ENCODE peak calls at places on chromosomes 16 and 17, in five cellular contexts. O, S, J, A and B are unnamed samples.
A peak's percentile ranks its signal among the peaks of the same experiment; 100 is the strongest.

GRCh38 chr17:79511471-79511870 is 99.4 kb downstream of the RBFOX3 start:
- DNase-seq in O (no peak), S (no peak), J (no peak), A (no peak), B (no peak)

GRCh38 chr17:7307686-7308624 is 527 bp downstream of the EIF5A start:
- DNase-seq in O (peak; percentile 57), S (no peak), J (peak; percentile 80), A (no peak), B (no peak)

GRCh38 chr16:57732011-57732410 is 3.6 kb upstream of the KATNB1 start:
- DNase-seq in O (peak; percentile 74), S (peak; percentile 15), J (no peak), A (no peak), B (peak; percentile 45)

GRCh38 chr16:10001258-10001785 is 180.9 kb downstream of the GRIN2A start:
- DNase-seq in O (no peak), S (no peak), J (no peak), A (no peak), B (no peak)

GRCh38 chr17:21125862-21126261 is 902 bp upstream of the DHRS7B start:
- DNase-seq in O (no peak), S (no peak), J (no peak), A (no peak), B (no peak)

GRCh38 chr17:7443499-7444485 is 1.1 kb upstream of the CHRNB1 start:
- DNase-seq in O (no peak), S (peak; percentile 95), J (no peak), A (no peak), B (peak; percentile 62)

GRCh38 chr16:14005335-14005734 is 65.8 kb upstream of the MRTFB start:
- DNase-seq in O (no peak), S (no peak), J (no peak), A (no peak), B (no peak)

GRCh38 chr17:42653179-42654124 is 5.6 kb upstream of the TUBG2 start:
- DNase-seq in O (peak; percentile 87), S (no peak), J (no peak), A (peak; percentile 74), B (peak; percentile 62)

GRCh38 chr17:43829738-43830137 is 3.2 kb downstream of the MPP3 start:
- DNase-seq in O (no peak), S (no peak), J (no peak), A (no peak), B (no peak)

GRCh38 chr16:3214904-3215600 is 19.9 kb downstream of the ZNF200 start:
- DNase-seq in O (no peak), S (peak; percentile 14), J (no peak), A (no peak), B (no peak)

GRCh38 chr17:37278247-37278894 is 97.4 kb upstream of the C17orf78 start:
- DNase-seq in O (no peak), S (peak; percentile 31), J (no peak), A (no peak), B (no peak)

GRCh38 chr16:11698271-11698689 is 30.0 kb downstream of the SNN start:
- DNase-seq in O (no peak), S (peak; percentile 72), J (no peak), A (no peak), B (no peak)

GRCh38 chr17:38322897-38323296 is 20.9 kb downstream of the GPR179 start:
- DNase-seq in O (no peak), S (no peak), J (no peak), A (no peak), B (no peak)

GRCh38 chr17:55708575-55708974 is 14.1 kb downstream of the TMEM100 start:
- DNase-seq in O (no peak), S (no peak), J (no peak), A (no peak), B (no peak)

GRCh38 chr17:35748323-35748960 is 4.6 kb downstream of the GAS2L2 start:
- DNase-seq in O (no peak), S (peak; percentile 64), J (no peak), A (no peak), B (no peak)

GRCh38 chr16:55328611-55329569 is 4.9 kb downstream of the IRX6 start:
- DNase-seq in O (no peak), S (no peak), J (no peak), A (no peak), B (no peak)

GRCh38 chr16:70635356-70636016 is 10.9 kb upstream of the IL34 start:
- DNase-seq in O (peak; percentile 72), S (peak; percentile 77), J (no peak), A (no peak), B (peak; percentile 73)

GRCh38 chr16:11792404-11793260 is 4.4 kb downstream of the ZC3H7A start:
- DNase-seq in O (no peak), S (no peak), J (no peak), A (no peak), B (no peak)

GRCh38 chr17:39617446-39618251 is 9.1 kb upstream of the PPP1R1B start:
- DNase-seq in O (peak; percentile 77), S (peak; percentile 23), J (peak; percentile 81), A (no peak), B (peak; percentile 77)

GRCh38 chr17:31825961-31826691 is 32.9 kb downstream of the COPRS start:
- DNase-seq in O (peak; percentile 59), S (peak; percentile 51), J (peak; percentile 27), A (no peak), B (no peak)

GRCh38 chr17:77318491-77319210 is 177.9 kb downstream of the SEC14L1 start:
- DNase-seq in O (peak; percentile 34), S (no peak), J (no peak), A (no peak), B (peak; percentile 58)

GRCh38 chr17:53191878-53192277 is 630.8 kb upstream of the KIF2B start:
- DNase-seq in O (no peak), S (no peak), J (no peak), A (no peak), B (no peak)